ENCODE peak calls at places on chromosomes 12 and 14, in six cellular contexts. H is CD4-positive, CD25-positive, alpha-beta regulatory T cell; U is globus pallidus; K is HuH-7; W is IMR-90; N is activated gamma-delta T cell. J is an unnamed sample.

GRCh38 chr12:87848248-87848868 is 180.8 kb downstream of the C12orf50 start:
- DNase-seq in H (peak; percentile 12), U (peak; percentile 17), K (peak; percentile 16), W (peak; percentile 82), N (no peak), J (peak; percentile 24)

GRCh38 chr12:128729628-128730121 is 94.1 kb downstream of the SLC15A4 start:
- DNase-seq in H (no peak), U (no peak), K (no peak), W (no peak), N (no peak), J (no peak)

GRCh38 chr12:82705774-82706173 is 19.1 kb downstream of the TMTC2 start:
- DNase-seq in H (no peak), U (no peak), K (no peak), W (no peak), N (no peak), J (no peak)

GRCh38 chr12:65685514-65685913 is 138.8 kb upstream of the HMGA2 start:
- DNase-seq in H (no peak), U (peak; percentile 2), K (peak; percentile 36), W (peak; percentile 43), N (no peak), J (no peak)

GRCh38 chr14:49634547-49635334 is at the start of gene DNAAF2:
- DNase-seq in H (peak; percentile 76), U (peak; percentile 17), K (peak; percentile 44), W (peak; percentile 76), N (peak; percentile 55), J (peak; percentile 35)

GRCh38 chr12:127257366-127257935 is 1009.5 kb upstream of the TMEM132C start:
- DNase-seq in H (no peak), U (no peak), K (no peak), W (peak; percentile 62), N (no peak), J (no peak)

GRCh38 chr12:52335598-52336262 is 14.5 kb upstream of the KRT83 start:
- DNase-seq in H (no peak), U (no peak), K (no peak), W (no peak), N (no peak), J (no peak)

GRCh38 chr12:46133751-46134150 is 135.1 kb downstream of the SLC38A1 start:
- DNase-seq in H (no peak), U (no peak), K (no peak), W (peak; percentile 18), N (no peak), J (no peak)

GRCh38 chr14:106842687-106843086 is 1316.3 kb downstream of the TMEM121 start:
- DNase-seq in H (no peak), U (no peak), K (peak; percentile 48), W (no peak), N (no peak), J (no peak)